ENCODE peak calls at places on chromosomes 4 and X, in four cellular contexts. X, I, L and Q are unnamed samples.

GRCh38 chrX:120769576-120770341 is 105.9 kb downstream of the CT47B1 start:
- DNase-seq in L (peak; percentile 59), X (no peak), I (no peak), Q (peak; percentile 68)

GRCh38 chr4:189792819-189793618 is 147.7 kb upstream of the FRG1 start:
- DNase-seq in X (peak; percentile 59), L (peak; percentile 39), I (no peak), Q (peak; percentile 1)

GRCh38 chr4:58658701-58659100 is 1548.5 kb upstream of the IGFBP7 start:
- DNase-seq in L (no peak), X (no peak), I (no peak), Q (no peak)

GRCh38 chr4:119037709-119038463 is 97.7 kb upstream of the MYOZ2 start:
- DNase-seq in L (no peak), I (peak; percentile 7), X (no peak), Q (no peak)

GRCh38 chr4:136864580-136865185 is 667.6 kb downstream of the PCDH18 start:
- DNase-seq in L (peak; percentile 32), I (peak; percentile 24), X (peak; percentile 3), Q (peak; percentile 82)

GRCh38 chrX:15334561-15334960 is 762 bp downstream of the PIGA start:
- DNase-seq in X (peak; percentile 6), L (no peak), I (no peak), Q (no peak)

GRCh38 chr4:121155893-121156292 is 8.2 kb downstream of the TNIP3 start:
- DNase-seq in L (no peak), X (peak; percentile 4), I (no peak), Q (peak; percentile 86)

GRCh38 chr4:30068234-30068633 is 651.9 kb upstream of the PCDH7 start:
- DNase-seq in L (no peak), I (no peak), X (no peak), Q (no peak)

GRCh38 chr4:135510582-135510981 is 1309.0 kb upstream of the PABPC4L start:
- DNase-seq in X (no peak), L (no peak), I (no peak), Q (no peak)

GRCh38 chr4:119823891-119824290 is 195.3 kb upstream of the PDE5A start:
- DNase-seq in I (no peak), X (no peak), L (no peak), Q (no peak)

GRCh38 chr4:54802336-54802735 is 144.6 kb downstream of the KIT start:
- DNase-seq in X (no peak), I (no peak), L (no peak), Q (no peak)

GRCh38 chr4:97994765-97995465 is 148.4 kb downstream of the STPG2 start:
- DNase-seq in X (no peak), I (no peak), L (no peak), Q (no peak)

GRCh38 chrX:54171527-54171926 is 11.5 kb downstream of the FAM120C start:
- DNase-seq in L (no peak), X (no peak), I (no peak), Q (no peak)

GRCh38 chr4:75849459-75849858 is 52.8 kb downstream of the PPEF2 start:
- DNase-seq in I (no peak), X (no peak), L (no peak), Q (peak; percentile 68)

GRCh38 chrX:133183806-133184205 is 34.3 kb downstream of the TFDP3 start:
- DNase-seq in I (no peak), L (no peak), X (no peak), Q (no peak)

GRCh38 chrX:22746081-22746480 is 253.7 kb upstream of the DDX53 start:
- DNase-seq in X (no peak), L (no peak), I (no peak), Q (no peak)

GRCh38 chr4:181030961-181031360 is 1212.2 kb upstream of the TENM3 start:
- DNase-seq in L (no peak), I (no peak), X (no peak), Q (no peak)

GRCh38 chr4:69831270-69831627 is 28.7 kb downstream of the SULT1E1 start:
- DNase-seq in L (no peak), X (no peak), I (no peak), Q (no peak)

GRCh38 chrX:103637604-103638338 is 9.0 kb downstream of the TCEAL1 start:
- DNase-seq in L (no peak), I (no peak), X (no peak), Q (peak; percentile 8)

GRCh38 chrX:48573690-48574269 is 504 bp upstream of the RBM3 start:
- DNase-seq in I (no peak), L (no peak), X (peak; percentile 67), Q (peak; percentile 61)

GRCh38 chr4:8350841-8351461 is 81.4 kb downstream of the HTRA3 start:
- DNase-seq in X (no peak), I (no peak), L (no peak), Q (no peak)

GRCh38 chrX:34382416-34382815 is 250.3 kb upstream of the FAM47A start:
- DNase-seq in I (no peak), L (no peak), X (no peak), Q (peak; percentile 72)

GRCh38 chrX:141714680-141715079 is 16.1 kb upstream of the SPANXD start:
- DNase-seq in X (no peak), L (no peak), I (no peak), Q (no peak)

GRCh38 chr4:64166365-64166764 is 242.9 kb downstream of the TECRL start:
- DNase-seq in L (no peak), I (no peak), X (no peak), Q (no peak)

GRCh38 chr4:158850800-158851644 is 82.2 kb downstream of the FNIP2 start:
- DNase-seq in L (no peak), I (no peak), X (peak; percentile 24), Q (peak; percentile 66)

GRCh38 chr4:182271731-182272525 is 28.7 kb downstream of the TENM3 start:
- DNase-seq in I (no peak), L (no peak), X (no peak), Q (no peak)

GRCh38 chrX:79719568-79720231 is 294.9 kb upstream of the TBX22 start:
- DNase-seq in I (no peak), X (no peak), L (no peak), Q (no peak)

GRCh38 chrX:111284615-111285294 is 14.5 kb upstream of the CAPN6 start:
- DNase-seq in I (no peak), L (peak; percentile 33), X (no peak), Q (no peak)

GRCh38 chr4:10456270-10457254 is 664 bp downstream of the ZNF518B start:
- DNase-seq in I (no peak), L (no peak), X (peak; percentile 38), Q (peak; percentile 56)

GRCh38 chrX:111854778-111855490 is 21.0 kb upstream of the TRPC5OS start:
- DNase-seq in L (no peak), X (no peak), I (no peak), Q (no peak)

GRCh38 chrX:115494133-115494532 is 66.8 kb upstream of the PLS3 start:
- DNase-seq in I (no peak), X (no peak), L (peak; percentile 7), Q (peak; percentile 14)

GRCh38 chrX:107355533-107355932 is 93.9 kb upstream of the FRMPD3 start:
- DNase-seq in I (no peak), X (no peak), L (no peak), Q (no peak)

GRCh38 chr4:8591114-8591513 is 1.5 kb upstream of the CPZ start:
- DNase-seq in I (no peak), L (no peak), X (no peak), Q (no peak)

GRCh38 chrX:106791495-106791894 is 11.0 kb upstream of the TBC1D8B start:
- DNase-seq in L (no peak), X (no peak), I (no peak), Q (peak; percentile 2)

GRCh38 chrX:8424941-8425340 is 39.7 kb upstream of the VCX3B start:
- DNase-seq in L (no peak), X (no peak), I (no peak), Q (no peak)

GRCh38 chr4:163063891-163064290 is 102.8 kb downstream of the NAF1 start:
- DNase-seq in I (no peak), X (no peak), L (no peak), Q (no peak)

GRCh38 chr4:1986578-1987210 is 22.1 kb downstream of the NELFA start:
- DNase-seq in L (no peak), I (no peak), X (no peak), Q (no peak)

GRCh38 chr4:114495471-114495928 is 103.1 kb upstream of the UGT8 start:
- DNase-seq in X (no peak), I (no peak), L (no peak), Q (no peak)

GRCh38 chr4:113445286-113445685 is 316.3 kb downstream of the CAMK2D start:
- DNase-seq in L (no peak), I (no peak), X (no peak), Q (peak; percentile 83)

GRCh38 chrX:2498781-2499302 is 1.9 kb downstream of the DHRSX start:
- DNase-seq in X (peak; percentile 19), I (no peak), L (peak; percentile 65), Q (peak; percentile 20)

GRCh38 chr4:138839574-138839973 is 176.0 kb upstream of the NOCT start:
- DNase-seq in I (no peak), X (no peak), L (no peak), Q (no peak)
- TF ChIP-seq POLR2AphosphoS5 in I (no peak), X (no peak), L (no peak), Q (no peak)

DNA sequence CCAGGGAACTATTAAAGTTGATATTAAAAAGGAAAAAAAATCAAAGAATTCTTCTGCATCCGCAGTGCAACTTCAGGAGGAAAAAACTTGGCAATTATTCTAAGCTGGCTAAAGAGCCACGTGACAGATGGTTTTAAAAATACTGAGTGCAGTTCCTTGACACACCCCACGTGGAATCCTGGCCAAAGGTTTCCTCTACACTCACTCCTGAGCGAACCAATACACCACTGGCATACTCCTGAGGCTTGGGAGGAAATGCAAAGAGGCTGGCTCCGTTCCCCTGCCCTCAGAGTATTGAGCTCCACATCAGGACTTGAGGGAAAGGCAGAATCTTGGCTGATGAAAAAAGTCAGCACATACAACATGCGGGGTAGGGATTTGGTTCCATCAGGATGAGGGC is 133.8 kb upstream of the ATP6AP2 start:
- DNase-seq in I (no peak), L (no peak), X (no peak), Q (no peak)
- TF ChIP-seq MYC in I (no peak), L (no peak), X (no peak), Q (no peak)

DNA sequence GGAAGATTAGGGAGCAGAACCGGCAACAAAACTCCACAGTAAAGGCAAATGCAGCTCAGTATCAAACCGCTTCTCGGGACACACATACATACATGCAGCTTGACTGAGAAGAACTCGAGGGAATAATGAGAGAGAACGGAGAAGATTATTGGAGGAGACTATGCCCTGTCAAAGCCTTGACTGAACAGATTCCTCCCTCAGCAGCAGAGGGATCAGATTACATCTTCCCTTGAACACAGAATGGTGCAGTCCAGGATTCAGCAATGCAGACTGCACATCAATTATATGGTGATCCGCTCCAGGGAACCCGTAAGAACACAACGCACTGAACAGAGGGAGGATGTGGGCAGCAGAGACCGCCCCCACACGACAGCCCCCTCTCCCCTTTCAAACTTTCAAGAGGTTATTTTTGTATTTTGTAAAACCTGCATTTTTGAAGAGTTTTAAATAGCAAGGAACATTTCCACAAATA is 183.2 kb downstream of the FBXW7 start:
- DNase-seq in X (peak; percentile 39), L (peak; percentile 46), I (peak; percentile 59), Q (peak; percentile 94)
- TF ChIP-seq POLR2AphosphoS5 in X (no peak), L (no peak), I (no peak), Q (no peak)

GRCh38 chr4:142556613-142557012 is 289.5 kb downstream of the INPP4B start:
- DNase-seq in L (no peak), X (no peak), I (no peak), Q (no peak)

GRCh38 chr4:142557220-142557801 is 288.8 kb downstream of the INPP4B start:
- DNase-seq in X (no peak), L (no peak), I (no peak), Q (no peak)

GRCh38 chr4:142556048-142556447 is 290.1 kb downstream of the INPP4B start:
- DNase-seq in L (no peak), X (no peak), I (no peak), Q (no peak)

GRCh38 chr4:142559986-142560385 is 286.1 kb downstream of the INPP4B start:
- DNase-seq in L (no peak), I (no peak), X (no peak), Q (no peak)

GRCh38 chr4:142558851-142559250 is 287.2 kb downstream of the INPP4B start:
- DNase-seq in L (no peak), I (no peak), X (no peak), Q (no peak)
- TF ChIP-seq MYC in L (no peak), I (no peak), X (no peak), Q (no peak)